ENCODE peak calls at places on chromosomes 13 and 19, in nine cellular contexts. M is fibroblast of mammary gland; D is stimulated activated naive CD8-positive, alpha-beta T cell treated with anti-CD3 and anti-CD28 coated beads, Interleukin-15, Interleukin-2, amounts not matched to agents 100 U/mL and 50 U/mL, for 24 hours; S is pancreas; L is iris pigment epithelial cell; F is NCI-H1105; Z is dorsolateral prefrontal cortex; I is aorta; C is EL. X is an unnamed sample.
A peak's percentile ranks its signal among the peaks of the same experiment; 100 is the strongest.

GRCh38 chr19:14318873-14319272 is 62.4 kb upstream of the ADGRE5 start:
- DNase-seq in M (no peak), D (peak; percentile 25), S (no peak), L (no peak), F (no peak), Z (no peak), I (no peak), C (no peak), X (no peak)

GRCh38 chr13:75010941-75011340 is 471.0 kb downstream of the TBC1D4 start:
- DNase-seq in M (no peak), D (no peak), S (no peak), L (no peak), F (no peak), Z (peak; percentile 43), I (no peak), C (no peak), X (no peak)

GRCh38 chr13:21478881-21479808 is 20.0 kb upstream of the ZDHHC20 start:
- DNase-seq in M (peak; percentile 82), D (peak; percentile 21), S (peak; percentile 47), L (peak; percentile 75), F (peak; percentile 2), Z (no peak), I (no peak), C (peak; percentile 76), X (peak; percentile 53)

GRCh38 chr19:20179946-20180345 is 12.9 kb downstream of the ZNF486 start:
- DNase-seq in M (no peak), D (no peak), S (no peak), L (peak; percentile 24), F (no peak), Z (no peak), I (no peak), C (peak; percentile 7), X (peak; percentile 1)

GRCh38 chr13:77437267-77437666 is 98.2 kb upstream of the SCEL start:
- DNase-seq in M (no peak), D (no peak), S (no peak), L (no peak), F (no peak), Z (no peak), I (no peak), C (no peak), X (no peak)

GRCh38 chr13:111659236-111659635 is 338.8 kb downstream of the TEX29 start:
- DNase-seq in M (no peak), D (no peak), S (no peak), L (no peak), F (no peak), Z (no peak), I (no peak), C (no peak), X (no peak)

GRCh38 chr19:55958356-55958755 is 10.7 kb downstream of the NLRP8 start:
- DNase-seq in M (no peak), D (no peak), S (no peak), L (no peak), F (no peak), Z (no peak), I (no peak), C (peak; percentile 26), X (no peak)

GRCh38 chr13:108322206-108322824 is 52.8 kb downstream of the TNFSF13B start:
- DNase-seq in M (peak; percentile 60), D (no peak), S (no peak), L (peak; percentile 47), F (peak; percentile 67), Z (no peak), I (no peak), C (peak; percentile 25), X (peak; percentile 13)

GRCh38 chr19:4987692-4988370 is 18.9 kb downstream of the KDM4B start:
- DNase-seq in M (peak; percentile 59), D (no peak), S (no peak), L (no peak), F (no peak), Z (no peak), I (no peak), C (no peak), X (peak; percentile 48)

GRCh38 chr13:80586356-80586755 is 245.4 kb upstream of the SPRY2 start:
- DNase-seq in M (peak; percentile 55), D (no peak), S (no peak), L (peak; percentile 50), F (no peak), Z (no peak), I (no peak), C (no peak), X (no peak)

GRCh38 chr19:57816652-57817051 is 1.9 kb upstream of the ZNF552 start:
- DNase-seq in M (no peak), D (no peak), S (no peak), L (no peak), F (no peak), Z (no peak), I (no peak), C (no peak), X (no peak)

GRCh38 chr13:44129418-44129817 is 244.2 kb upstream of the SERP2 start:
- DNase-seq in M (no peak), D (no peak), S (no peak), L (no peak), F (no peak), Z (no peak), I (no peak), C (no peak), X (no peak)

GRCh38 chr13:44188257-44188656 is 185.4 kb upstream of the SERP2 start:
- DNase-seq in M (peak; percentile 76), D (no peak), S (no peak), L (peak; percentile 34), F (no peak), Z (no peak), I (no peak), C (peak; percentile 83), X (peak; percentile 66)

GRCh38 chr19:18340990-18341868 is 831 bp downstream of the PGPEP1 start:
- DNase-seq in M (peak; percentile 35), D (peak; percentile 81), S (peak; percentile 66), L (peak; percentile 36), F (peak; percentile 21), Z (peak; percentile 50), I (peak; percentile 72), C (peak; percentile 69), X (peak; percentile 22)

GRCh38 chr13:74329978-74330377 is 195.8 kb upstream of the KLF12 start:
- DNase-seq in M (no peak), D (no peak), S (no peak), L (no peak), F (no peak), Z (no peak), I (no peak), C (peak; percentile 78), X (no peak)

GRCh38 chr19:32651729-32652140 is 23.2 kb downstream of the ANKRD27 start:
- DNase-seq in M (no peak), D (no peak), S (no peak), L (peak; percentile 42), F (no peak), Z (peak; percentile 41), I (no peak), C (no peak), X (no peak)

GRCh38 chr19:15248648-15249559 is 16.7 kb upstream of the EPHX3 start:
- DNase-seq in M (peak; percentile 94), D (no peak), S (no peak), L (peak; percentile 88), F (no peak), Z (peak; percentile 65), I (peak; percentile 93), C (peak; percentile 94), X (peak; percentile 82)

GRCh38 chr19:43777163-43777700 is 3.5 kb downstream of the KCNN4 start:
- DNase-seq in M (no peak), D (peak; percentile 44), S (no peak), L (peak; percentile 45), F (peak; percentile 85), Z (no peak), I (peak; percentile 52), C (peak; percentile 67), X (peak; percentile 65)

GRCh38 chr19:44689290-44690130 is 9.4 kb upstream of the CEACAM16 start:
- DNase-seq in M (peak; percentile 64), D (peak; percentile 89), S (peak; percentile 74), L (peak; percentile 64), F (peak; percentile 30), Z (peak; percentile 57), I (peak; percentile 84), C (peak; percentile 61), X (peak; percentile 25)

GRCh38 chr13:57627663-57628062 is 3.9 kb upstream of the PCDH17 start:
- DNase-seq in M (peak; percentile 25), D (no peak), S (no peak), L (peak; percentile 25), F (peak; percentile 49), Z (no peak), I (no peak), C (no peak), X (peak; percentile 12)

GRCh38 chr19:5680083-5680436 is 256 bp downstream of the MICOS13 start:
- DNase-seq in M (peak; percentile 34), D (no peak), S (no peak), L (peak; percentile 31), F (no peak), Z (peak; percentile 64), I (peak; percentile 70), C (peak; percentile 42), X (no peak)

GRCh38 chr13:90738881-90739280 is 608.6 kb upstream of the MIR17HG start:
- DNase-seq in M (no peak), D (no peak), S (no peak), L (no peak), F (no peak), Z (no peak), I (no peak), C (peak; percentile 67), X (peak; percentile 81)

GRCh38 chr13:41224113-41225110 is 30.0 kb upstream of the KBTBD7 start:
- DNase-seq in M (peak; percentile 74), D (no peak), S (no peak), L (peak; percentile 86), F (no peak), Z (no peak), I (no peak), C (peak; percentile 89), X (peak; percentile 84)

GRCh38 chr13:60654405-60654804 is 257.4 kb downstream of the TDRD3 start:
- DNase-seq in M (no peak), D (no peak), S (no peak), L (peak; percentile 3), F (peak; percentile 26), Z (peak; percentile 59), I (peak; percentile 42), C (peak; percentile 2), X (no peak)

GRCh38 chr13:39577203-39577602 is 25.8 kb downstream of the LHFPL6 start:
- DNase-seq in M (no peak), D (no peak), S (no peak), L (no peak), F (no peak), Z (no peak), I (no peak), C (no peak), X (no peak)

GRCh38 chr13:27012482-27013197 is 159.0 kb downstream of the USP12 start:
- DNase-seq in M (peak; percentile 95), D (no peak), S (no peak), L (peak; percentile 76), F (no peak), Z (no peak), I (no peak), C (peak; percentile 76), X (peak; percentile 87)

GRCh38 chr19:1223018-1223855 is 14.6 kb downstream of the CBARP start:
- DNase-seq in M (peak; percentile 52), D (peak; percentile 53), S (no peak), L (peak; percentile 44), F (no peak), Z (no peak), I (peak; percentile 73), C (peak; percentile 48), X (no peak)

GRCh38 chr13:100825551-100825950 is 151.0 kb upstream of the TMTC4 start:
- DNase-seq in M (peak; percentile 75), D (no peak), S (no peak), L (peak; percentile 65), F (no peak), Z (no peak), I (no peak), C (no peak), X (peak; percentile 63)

GRCh38 chr13:41465965-41466364 is 8.6 kb downstream of the RGCC start:
- DNase-seq in M (no peak), D (no peak), S (no peak), L (no peak), F (no peak), Z (no peak), I (no peak), C (no peak), X (no peak)

GRCh38 chr13:32165791-32166190 is 134.2 kb downstream of the FRY start:
- DNase-seq in M (peak; percentile 24), D (no peak), S (no peak), L (no peak), F (no peak), Z (peak; percentile 29), I (no peak), C (no peak), X (no peak)

GRCh38 chr13:97695684-97696083 is 257.8 kb upstream of the IPO5 start:
- DNase-seq in M (peak; percentile 1), D (no peak), S (no peak), L (no peak), F (no peak), Z (no peak), I (no peak), C (no peak), X (no peak)

X was measured in astrocyte.